ENCODE peak calls at places on chromosomes 1 and 21, in four cellular contexts. One of them, this sample, is unnamed.

GRCh38 chr1:229196404-229197224 is 74.3 kb upstream of the RAB4A start:
- DNase-seq in lower leg skin: no peak
- DNase-seq in NCI-H1105: no peak
- DNase-seq in activated CD4-positive, alpha-beta T cell treated with anti-CD3 and anti-CD28 coated beads for 36 hours: no peak
- DNase-seq in this sample: no peak

GRCh38 chr1:37989381-37989930 is 366 bp downstream of the SF3A3 start:
- DNase-seq in lower leg skin: no peak
- DNase-seq in NCI-H1105: no peak
- DNase-seq in activated CD4-positive, alpha-beta T cell treated with anti-CD3 and anti-CD28 coated beads for 36 hours: peak; percentile 67
- DNase-seq in this sample: no peak

GRCh38 chr1:39165488-39165887 is 39.0 kb upstream of the MACF1 start:
- DNase-seq in lower leg skin: no peak
- DNase-seq in NCI-H1105: no peak
- DNase-seq in activated CD4-positive, alpha-beta T cell treated with anti-CD3 and anti-CD28 coated beads for 36 hours: no peak
- DNase-seq in this sample: no peak

GRCh38 chr1:6105763-6106162 is 60.1 kb downstream of the KCNAB2 start:
- DNase-seq in lower leg skin: no peak
- DNase-seq in NCI-H1105: no peak
- DNase-seq in activated CD4-positive, alpha-beta T cell treated with anti-CD3 and anti-CD28 coated beads for 36 hours: peak; percentile 13
- DNase-seq in this sample: no peak

GRCh38 chr1:10838541-10838940 is 42.1 kb upstream of the CASZ1 start:
- DNase-seq in lower leg skin: no peak
- DNase-seq in NCI-H1105: no peak
- DNase-seq in activated CD4-positive, alpha-beta T cell treated with anti-CD3 and anti-CD28 coated beads for 36 hours: no peak
- DNase-seq in this sample: no peak

GRCh38 chr1:46681333-46682034 is 9.8 kb downstream of the TEX38 start:
- DNase-seq in lower leg skin: no peak
- DNase-seq in NCI-H1105: no peak
- DNase-seq in activated CD4-positive, alpha-beta T cell treated with anti-CD3 and anti-CD28 coated beads for 36 hours: no peak
- DNase-seq in this sample: no peak

GRCh38 chr1:44636711-44637589 is 37.3 kb downstream of the TMEM53 start:
- DNase-seq in lower leg skin: no peak
- DNase-seq in NCI-H1105: peak; percentile 12
- DNase-seq in activated CD4-positive, alpha-beta T cell treated with anti-CD3 and anti-CD28 coated beads for 36 hours: no peak
- DNase-seq in this sample: no peak

GRCh38 chr1:55816456-55816794 is 601.3 kb upstream of the USP24 start:
- DNase-seq in lower leg skin: no peak
- DNase-seq in NCI-H1105: no peak
- DNase-seq in activated CD4-positive, alpha-beta T cell treated with anti-CD3 and anti-CD28 coated beads for 36 hours: peak; percentile 7
- DNase-seq in this sample: no peak

GRCh38 chr1:59046134-59046533 is 250.8 kb upstream of the FGGY start:
- DNase-seq in lower leg skin: no peak
- DNase-seq in NCI-H1105: no peak
- DNase-seq in activated CD4-positive, alpha-beta T cell treated with anti-CD3 and anti-CD28 coated beads for 36 hours: no peak
- DNase-seq in this sample: no peak

GRCh38 chr1:111197598-111198289 is 2.7 kb downstream of the DENND2D start:
- DNase-seq in lower leg skin: no peak
- DNase-seq in NCI-H1105: no peak
- DNase-seq in activated CD4-positive, alpha-beta T cell treated with anti-CD3 and anti-CD28 coated beads for 36 hours: no peak
- DNase-seq in this sample: no peak

GRCh38 chr1:80468356-80468755 is 1332.4 kb upstream of the ADGRL2 start:
- DNase-seq in lower leg skin: no peak
- DNase-seq in NCI-H1105: no peak
- DNase-seq in activated CD4-positive, alpha-beta T cell treated with anti-CD3 and anti-CD28 coated beads for 36 hours: no peak
- DNase-seq in this sample: no peak

GRCh38 chr1:244066954-244067716 is 16.1 kb downstream of the ZBTB18 start:
- DNase-seq in lower leg skin: no peak
- DNase-seq in NCI-H1105: no peak
- DNase-seq in activated CD4-positive, alpha-beta T cell treated with anti-CD3 and anti-CD28 coated beads for 36 hours: no peak
- DNase-seq in this sample: no peak

GRCh38 chr21:45454081-45454923 is 49.3 kb downstream of the COL18A1 start:
- DNase-seq in lower leg skin: no peak
- DNase-seq in NCI-H1105: no peak
- DNase-seq in activated CD4-positive, alpha-beta T cell treated with anti-CD3 and anti-CD28 coated beads for 36 hours: no peak
- DNase-seq in this sample: no peak

GRCh38 chr1:41788427-41788826 is 130.3 kb downstream of the HIVEP3 start:
- DNase-seq in lower leg skin: no peak
- DNase-seq in NCI-H1105: no peak
- DNase-seq in activated CD4-positive, alpha-beta T cell treated with anti-CD3 and anti-CD28 coated beads for 36 hours: no peak
- DNase-seq in this sample: no peak

GRCh38 chr1:15680614-15681345 is 3.3 kb upstream of the PLEKHM2 start:
- DNase-seq in lower leg skin: no peak
- DNase-seq in NCI-H1105: no peak
- DNase-seq in activated CD4-positive, alpha-beta T cell treated with anti-CD3 and anti-CD28 coated beads for 36 hours: peak; percentile 52
- DNase-seq in this sample: no peak